ENCODE peak calls at places on chromosomes 5 and 9, in six cellular contexts. B is astrocyte, S is pancreas, C is omental fat pad, W is body of pancreas, N is AG04450. J is an unnamed sample.

GRCh38 chr5:67100301-67100700 is 96.3 kb downstream of the CD180 start:
- DNase-seq in B (no peak), S (no peak), C (no peak), W (no peak), N (no peak), J (no peak)

GRCh38 chr5:131773805-131774204 is 23.0 kb downstream of the FNIP1 start:
- DNase-seq in B (no peak), S (no peak), C (no peak), W (no peak), N (no peak), J (no peak)

GRCh38 chr9:76835571-76836283 is 70.2 kb downstream of the PRUNE2 start:
- DNase-seq in B (peak; percentile 95), S (no peak), C (no peak), W (no peak), N (peak; percentile 66), J (peak; percentile 87)

GRCh38 chr5:122704247-122705036 is 70.4 kb upstream of the SNX2 start:
- DNase-seq in B (peak; percentile 42), S (no peak), C (no peak), W (no peak), N (peak; percentile 18), J (peak; percentile 38)

GRCh38 chr5:11792621-11793020 is 111.6 kb downstream of the CTNND2 start:
- DNase-seq in B (no peak), S (no peak), C (no peak), W (no peak), N (no peak), J (no peak)

GRCh38 chr5:153066281-153066680 is 424.2 kb upstream of the GRIA1 start:
- DNase-seq in B (no peak), S (no peak), C (no peak), W (no peak), N (no peak), J (no peak)

GRCh38 chr5:43034591-43034968 is 5.5 kb downstream of the ANXA2R start:
- DNase-seq in B (peak; percentile 77), S (no peak), C (no peak), W (no peak), N (no peak), J (no peak)

GRCh38 chr5:177412603-177413233 is 3.4 kb upstream of the F12 start:
- DNase-seq in B (no peak), S (no peak), C (no peak), W (no peak), N (no peak), J (no peak)

GRCh38 chr5:124342586-124342985 is 403.9 kb downstream of the ZNF608 start:
- DNase-seq in B (peak; percentile 14), S (no peak), C (no peak), W (no peak), N (no peak), J (no peak)

GRCh38 chr9:74951725-74952151 is 974 bp downstream of the C9orf40 start:
- DNase-seq in B (peak; percentile 6), S (peak; percentile 71), C (peak; percentile 28), W (peak; percentile 48), N (no peak), J (no peak)

DNA sequence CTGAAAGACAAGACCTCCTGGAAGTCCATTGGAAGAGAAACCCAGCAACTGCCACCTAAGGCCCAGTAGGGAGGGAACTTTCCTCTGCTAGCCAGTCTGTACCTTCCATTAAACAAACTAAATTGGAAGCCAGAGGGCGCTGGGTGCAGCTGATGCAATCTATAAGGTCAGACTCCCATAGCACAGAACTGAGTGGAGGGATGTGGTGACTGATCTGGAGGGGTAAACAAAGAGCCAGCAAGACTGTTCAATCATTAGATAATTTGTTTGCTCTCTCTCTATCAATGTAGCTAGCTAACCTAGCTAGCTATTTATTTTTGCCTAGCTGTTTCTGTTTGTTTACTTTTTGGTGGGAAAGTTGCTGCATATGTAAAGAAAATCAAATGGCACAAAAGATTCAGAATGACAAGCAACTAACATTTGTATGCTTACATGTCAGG is 291.8 kb upstream of the DAB2 start:
- DNase-seq in B (peak; percentile 37), S (peak; percentile 38), C (no peak), W (peak; percentile 69), N (no peak), J (peak; percentile 3)
- TF ChIP-seq CTCF in B (peak; percentile 16), S (no peak), C (no peak), W (peak; percentile 71), N (peak; percentile 50), J (peak; percentile 36)

DNA sequence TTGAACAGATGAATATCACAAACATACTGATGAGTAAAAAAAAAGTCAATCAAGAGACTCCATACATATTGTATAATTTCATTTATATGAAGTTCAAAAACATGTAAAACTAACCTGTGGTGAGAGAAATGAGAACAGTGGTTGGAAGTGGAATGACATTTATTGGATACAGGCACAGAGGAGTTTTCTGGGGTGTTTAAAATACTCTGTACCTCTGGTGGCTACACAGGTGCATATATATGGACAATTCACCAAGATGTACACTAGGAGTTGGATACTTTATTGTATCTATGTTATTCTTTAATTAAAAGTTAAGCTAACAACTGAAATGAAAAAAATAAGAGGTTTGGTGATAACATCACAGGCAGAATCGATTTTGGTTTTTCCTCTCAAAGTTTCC is 14.1 kb downstream of the FOXD1 start:
- DNase-seq in B (no peak), S (no peak), C (no peak), W (no peak), N (no peak), J (no peak)
- TF ChIP-seq CTCF in B (peak; percentile 10), S (no peak), C (no peak), W (no peak), N (no peak), J (no peak)

DNA sequence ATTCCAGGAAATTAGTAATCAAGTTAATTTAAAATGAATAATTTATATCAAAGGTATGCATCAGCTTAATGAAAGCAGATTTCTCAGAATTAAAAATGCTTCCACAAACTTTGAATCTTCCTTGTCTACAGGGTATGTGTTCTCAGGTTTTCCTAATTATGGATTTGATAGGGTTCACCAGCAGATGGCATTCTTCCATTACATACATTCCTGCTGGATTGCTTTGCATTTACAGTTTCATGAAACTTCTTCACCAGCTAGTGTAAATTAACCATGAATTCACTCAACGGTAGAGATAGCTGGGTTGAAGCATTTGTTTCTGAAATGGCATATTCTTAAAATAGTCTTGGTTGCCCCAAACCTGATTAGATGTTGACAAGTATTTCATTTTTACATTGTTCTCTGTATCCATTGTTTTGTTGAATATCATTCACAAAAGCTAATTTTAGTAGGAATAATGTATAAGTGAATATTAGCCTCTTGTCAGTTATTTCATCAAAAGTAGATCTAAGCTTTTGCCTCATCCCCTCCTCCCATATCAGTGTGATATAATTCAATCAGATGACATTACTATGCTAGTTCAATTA is 68.7 kb upstream of the WDR41 start:
- DNase-seq in B (peak; percentile 17), S (no peak), C (no peak), W (no peak), N (peak; percentile 1), J (peak; percentile 4)
- TF ChIP-seq CTCF in B (peak; percentile 60), S (no peak), C (no peak), W (peak; percentile 57), N (peak; percentile 67), J (peak; percentile 40)

GRCh38 chr5:19319252-19319651 is 668.7 kb downstream of the CDH18 start:
- DNase-seq in B (no peak), S (no peak), C (no peak), W (no peak), N (no peak), J (no peak)

DNA sequence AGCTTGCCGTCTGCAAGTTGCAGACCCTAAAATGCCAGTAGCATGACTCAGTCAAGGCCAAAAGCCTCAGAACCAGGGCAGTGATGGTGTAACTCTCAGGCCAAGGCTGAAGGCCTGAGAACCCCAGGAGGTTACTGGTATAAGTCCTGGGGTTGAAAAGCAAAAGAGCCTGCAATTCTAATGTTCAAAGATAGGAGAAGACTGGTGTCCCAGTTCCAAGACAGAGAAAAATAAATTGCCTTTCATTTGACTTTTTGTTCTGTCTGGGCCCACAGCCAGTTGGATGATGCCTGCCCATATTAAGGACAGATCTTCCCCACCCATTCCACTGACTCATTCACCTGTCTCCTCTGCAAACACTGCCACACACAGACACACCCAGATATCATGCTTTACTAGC is 673.2 kb downstream of the CDH18 start:
- DNase-seq in B (peak; percentile 33), S (no peak), C (no peak), W (no peak), N (no peak), J (no peak)
- TF ChIP-seq CTCF in B (no peak), S (no peak), C (no peak), W (no peak), N (no peak), J (no peak)

GRCh38 chr9:85332487-85332886 is 409.3 kb downstream of the AGTPBP1 start:
- DNase-seq in B (no peak), S (no peak), C (no peak), W (no peak), N (no peak), J (no peak)
- TF ChIP-seq CTCF in B (peak; percentile 8), S (no peak), C (no peak), W (no peak), N (no peak), J (peak; percentile 7)

DNA sequence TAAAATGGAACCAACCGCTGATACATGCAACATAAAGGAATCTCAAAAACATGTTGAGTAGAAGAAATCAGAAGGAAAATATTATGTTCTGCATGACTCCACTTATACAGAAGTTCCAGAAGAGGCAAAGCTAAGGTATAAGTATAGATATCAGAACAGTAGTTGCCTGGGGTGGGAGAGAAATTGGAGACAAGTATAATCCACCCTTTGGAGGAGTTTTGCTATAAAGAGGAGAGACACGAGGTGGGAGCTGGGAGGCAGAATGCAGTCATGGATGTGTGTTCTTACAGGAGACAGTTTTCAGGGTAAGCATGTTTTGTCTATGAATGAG is 72.3 kb downstream of the MED27 start:
- DNase-seq in B (no peak), S (no peak), C (no peak), W (no peak), N (no peak), J (no peak)
- TF ChIP-seq CTCF in B (no peak), S (no peak), C (no peak), W (no peak), N (no peak), J (no peak)

GRCh38 chr5:126540631-126541030 is 54.4 kb downstream of the ALDH7A1 start:
- DNase-seq in B (no peak), S (no peak), C (no peak), W (no peak), N (no peak), J (no peak)

GRCh38 chr5:126543009-126543408 is 52.0 kb downstream of the ALDH7A1 start:
- DNase-seq in B (no peak), S (no peak), C (no peak), W (no peak), N (no peak), J (no peak)

GRCh38 chr5:126542441-126542840 is 52.6 kb downstream of the ALDH7A1 start:
- DNase-seq in B (no peak), S (no peak), C (no peak), W (no peak), N (no peak), J (no peak)

GRCh38 chr5:126543660-126544059 is 51.4 kb downstream of the ALDH7A1 start:
- DNase-seq in B (no peak), S (no peak), C (no peak), W (no peak), N (no peak), J (no peak)

GRCh38 chr5:126544087-126544740 is 50.8 kb downstream of the ALDH7A1 start:
- DNase-seq in B (no peak), S (no peak), C (no peak), W (peak; percentile 17), N (no peak), J (no peak)
- TF ChIP-seq CTCF in B (peak; percentile 62), S (no peak), C (no peak), W (peak; percentile 30), N (peak; percentile 60), J (peak; percentile 47)

J was measured in AG09319.